ENCODE peak calls at places on chromosome 20, in ten cellular contexts. V is upper lobe of right lung, W is neural progenitor cell, M is Panc1, Z is heart right ventricle, G is gastrocnemius medialis, P is heart left ventricle, I is left lung, H is body of pancreas, K is neuronal stem cell. U is an unnamed sample. For H3K4me1, the result is how much of the 10 kb centered on the place peaks cover.

GRCh38 chr20:24773751-24774201 is 175.3 kb upstream of the CST7 start:
- DNase-seq in V (no peak), W (no peak), M (no peak), Z (no peak), G (no peak), P (no peak), I (peak), H (no peak), K (no peak), U (peak)

GRCh38 chr20:5658897-5659296 is 91.3 kb upstream of the SHLD1 start:
- DNase-seq in V (no peak), W (no peak), M (no peak), Z (peak), G (peak), P (peak), I (peak), H (peak), K (peak), U (peak)

GRCh38 chr20:57392512-57393271 is 1.5 kb downstream of the RBM38 start:
- DNase-seq in V (peak), W (no peak), M (no peak), Z (peak), G (peak), P (peak), I (peak), H (peak), K (no peak), U (peak)

GRCh38 chr20:54726687-54727086 is 251.3 kb downstream of the DOK5 start:
- DNase-seq in V (no peak), W (no peak), M (no peak), Z (no peak), G (no peak), P (no peak), I (no peak), H (peak), K (no peak), U (no peak)

GRCh38 chr20:31693987-31694661 is 28.5 kb downstream of the BCL2L1 start:
- DNase-seq in V (no peak), W (peak), M (no peak), Z (no peak), G (no peak), P (no peak), I (no peak), H (no peak), K (no peak), U (no peak)

GRCh38 chr20:55211481-55211880 is 736.1 kb downstream of the DOK5 start:
- DNase-seq in V (no peak), W (no peak), M (no peak), Z (no peak), G (no peak), P (no peak), I (no peak), H (no peak), K (no peak), U (no peak)

GRCh38 chr20:36908603-36909002 is 32.7 kb downstream of the TLDC2 start:
- DNase-seq in V (no peak), W (no peak), M (no peak), Z (no peak), G (no peak), P (no peak), I (no peak), H (no peak), K (no peak), U (no peak)

GRCh38 chr20:62622877-62623487 is 19.3 kb upstream of the SLCO4A1 start:
- DNase-seq in V (no peak), W (no peak), M (no peak), Z (no peak), G (no peak), P (no peak), I (no peak), H (no peak), K (no peak), U (no peak)

GRCh38 chr20:23652371-23652770 is 14.6 kb upstream of the CST3 start:
- DNase-seq in V (no peak), W (no peak), M (no peak), Z (no peak), G (no peak), P (no peak), I (no peak), H (no peak), K (no peak), U (no peak)

GRCh38 chr20:40893610-40894242 is 134.9 kb upstream of the TOP1 start:
- DNase-seq in V (no peak), W (no peak), M (no peak), Z (no peak), G (no peak), P (no peak), I (no peak), H (peak), K (no peak), U (no peak)

GRCh38 chr20:37392441-37393195 is 46.7 kb downstream of the SRC start:
- DNase-seq in V (no peak), W (peak), M (no peak), Z (no peak), G (no peak), P (no peak), I (no peak), H (no peak), K (no peak), U (no peak)

GRCh38 chr20:57426156-57426769 is 35.1 kb downstream of the RBM38 start:
- DNase-seq in V (no peak), W (no peak), M (no peak), Z (no peak), G (no peak), P (no peak), I (no peak), H (no peak), K (no peak), U (no peak)

GRCh38 chr20:20606881-20607280 is 105.6 kb downstream of the RALGAPA2 start:
- DNase-seq in V (no peak), W (no peak), M (no peak), Z (no peak), G (no peak), P (no peak), I (no peak), H (no peak), K (no peak), U (no peak)

GRCh38 chr20:6483727-6484126 is 283.8 kb upstream of the BMP2 start:
- DNase-seq in V (no peak), W (no peak), M (no peak), Z (no peak), G (no peak), P (no peak), I (no peak), H (no peak), K (no peak), U (no peak)

GRCh38 chr20:23231561-23232218 is 118.9 kb upstream of the NXT1 start:
- DNase-seq in V (no peak), W (no peak), M (no peak), Z (no peak), G (no peak), P (no peak), I (no peak), H (no peak), K (no peak), U (no peak)

GRCh38 chr20:36817496-36817895 is 43.9 kb upstream of the DSN1 start:
- DNase-seq in V (no peak), W (no peak), M (no peak), Z (no peak), G (no peak), P (no peak), I (no peak), H (no peak), K (no peak), U (no peak)

GRCh38 chr20:62765432-62766070 is 30.7 kb upstream of the MRGBP start:
- DNase-seq in V (no peak), W (no peak), M (no peak), Z (no peak), G (no peak), P (no peak), I (no peak), H (no peak), K (no peak), U (no peak)

GRCh38 chr20:17557675-17558006 is 12.2 kb upstream of the DSTN start:
- DNase-seq in V (no peak), W (no peak), M (no peak), Z (no peak), G (no peak), P (no peak), I (no peak), H (peak), K (no peak), U (no peak)

GRCh38 chr20:21289651-21290050 is 13.5 kb upstream of the XRN2 start:
- DNase-seq in V (no peak), W (no peak), M (no peak), Z (no peak), G (no peak), P (no peak), I (no peak), H (no peak), K (no peak), U (no peak)

GRCh38 chr20:24064915-24065314 is 76.3 kb upstream of the GGTLC1 start:
- DNase-seq in V (no peak), W (no peak), M (no peak), Z (no peak), G (no peak), P (no peak), I (no peak), H (no peak), K (no peak), U (no peak)

GRCh38 chr20:7094438-7094997 is 327.0 kb downstream of the BMP2 start:
- DNase-seq in V (no peak), W (peak), M (no peak), Z (peak), G (no peak), P (no peak), I (no peak), H (peak), K (peak), U (no peak)

GRCh38 chr20:37314617-37315292 is 25.3 kb downstream of the MANBAL start:
- DNase-seq in V (no peak), W (no peak), M (no peak), Z (peak), G (no peak), P (no peak), I (peak), H (peak), K (no peak), U (peak)

GRCh38 chr20:32195581-32195980 is 12.0 kb downstream of the PLAGL2 start:
- DNase-seq in V (no peak), W (no peak), M (no peak), Z (no peak), G (no peak), P (no peak), I (no peak), H (peak), K (no peak), U (no peak)

GRCh38 chr20:39342463-39342862 is 380.3 kb downstream of the DHX35 start:
- DNase-seq in V (no peak), W (no peak), M (no peak), Z (no peak), G (no peak), P (no peak), I (no peak), H (no peak), K (no peak), U (no peak)

GRCh38 chr20:38076548-38076947 is 43.0 kb downstream of the RPRD1B start:
- DNase-seq in V (no peak), W (no peak), M (no peak), Z (no peak), G (no peak), P (no peak), I (no peak), H (no peak), K (no peak), U (no peak)

GRCh38 chr20:48686238-48687096 is 141.3 kb downstream of the PREX1 start:
- DNase-seq in V (no peak), W (peak), M (no peak), Z (peak), G (peak), P (peak), I (no peak), H (no peak), K (no peak), U (no peak)

GRCh38 chr20:24066075-24066700 is 77.6 kb upstream of the GGTLC1 start:
- DNase-seq in V (no peak), W (no peak), M (no peak), Z (no peak), G (no peak), P (no peak), I (no peak), H (no peak), K (no peak), U (no peak)

GRCh38 chr20:364905-365794 is 15.4 kb upstream of the TRIB3 start:
- DNase-seq in V (no peak), W (no peak), M (no peak), Z (no peak), G (no peak), P (no peak), I (no peak), H (no peak), K (no peak), U (no peak)

GRCh38 chr20:59403261-59403961 is 103.0 kb downstream of the EDN3 start:
- DNase-seq in V (peak), W (peak), M (no peak), Z (peak), G (no peak), P (peak), I (peak), H (peak), K (peak), U (peak)

GRCh38 chr20:9978395-9979004 is 56.3 kb upstream of the ANKEF1 start:
- DNase-seq in V (no peak), W (peak), M (peak), Z (no peak), G (peak), P (peak), I (no peak), H (peak), K (peak), U (peak)

GRCh38 chr20:1995531-1996310 is 1.9 kb upstream of the PDYN start:
- DNase-seq in V (no peak), W (no peak), M (no peak), Z (no peak), G (no peak), P (no peak), I (no peak), H (no peak), K (no peak), U (no peak)

GRCh38 chr20:15220778-15221565 is 883.6 kb upstream of the FLRT3 start:
- DNase-seq in V (no peak), W (peak), M (no peak), Z (no peak), G (no peak), P (no peak), I (no peak), H (no peak), K (no peak), U (no peak)

GRCh38 chr20:8424986-8425385 is 292.9 kb downstream of the PLCB1 start:
- DNase-seq in V (no peak), W (no peak), M (no peak), Z (no peak), G (no peak), P (no peak), I (no peak), H (no peak), K (no peak), U (no peak)

GRCh38 chr20:58349586-58349985 is 39.4 kb upstream of the VAPB start:
- DNase-seq in V (no peak), W (no peak), M (no peak), Z (no peak), G (no peak), P (no peak), I (no peak), H (no peak), K (no peak), U (no peak)

DNA sequence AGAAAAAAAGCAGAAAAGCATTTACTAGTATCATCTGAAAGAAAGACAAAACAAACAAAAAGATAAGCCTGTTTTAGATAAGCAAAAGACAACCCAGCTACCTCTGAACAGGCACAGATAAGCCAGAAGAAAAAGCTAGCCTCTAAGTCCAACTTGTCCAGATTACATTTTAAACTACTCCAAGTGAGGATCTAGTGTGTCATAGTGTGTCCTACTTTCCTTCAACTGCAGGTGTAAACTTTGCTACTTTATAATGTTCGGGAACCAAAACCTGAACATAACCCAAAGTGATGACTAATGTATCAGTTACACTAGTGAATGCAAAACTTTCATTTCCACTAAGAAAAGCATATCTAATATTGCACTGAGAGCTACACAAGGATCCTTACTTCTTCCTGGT is 19.5 kb downstream of the ADNP start:
- DNase-seq in V (no peak), W (no peak), M (no peak), Z (no peak), G (no peak), P (no peak), I (no peak), H (no peak), K (no peak), U (no peak)
- H3K4me1 ChIP-seq in V (under half), W (under half), M (under half), Z (half or more), G (under half), P (half or more), I (half or more), H (under half), K (under half), U (under half)

GRCh38 chr20:33882018-33882417 is 70.9 kb downstream of the CHMP4B start:
- DNase-seq in V (no peak), W (no peak), M (no peak), Z (no peak), G (no peak), P (no peak), I (no peak), H (no peak), K (no peak), U (no peak)
- H3K4me1 ChIP-seq in V (under half), W (under half), M (under half), Z (under half), G (under half), P (under half), I (under half), H (under half), K (under half), U (under half)

DNA sequence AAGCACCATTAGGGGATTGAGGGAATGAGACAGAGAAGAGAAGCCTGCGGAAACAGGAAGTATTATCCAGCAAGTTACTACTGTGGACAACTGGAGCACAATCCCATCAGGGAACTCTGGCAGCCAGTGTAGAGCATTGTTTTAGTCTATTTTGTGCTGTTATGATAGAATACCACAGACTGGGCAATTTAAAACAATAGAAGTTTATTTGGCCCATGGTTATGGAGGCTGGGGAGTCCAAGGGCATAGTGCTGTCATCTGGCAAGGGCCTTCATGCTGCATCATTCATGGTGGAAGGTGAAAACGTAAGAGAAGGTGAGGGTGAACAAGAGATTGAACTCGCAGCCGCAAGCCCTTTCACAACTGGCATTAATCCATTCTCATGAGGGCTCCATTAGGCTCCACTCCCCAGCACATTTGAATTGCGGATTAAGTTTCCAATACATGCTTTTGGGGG is 43.5 kb upstream of the SLC9A8 start:
- DNase-seq in V (no peak), W (no peak), M (no peak), Z (no peak), G (no peak), P (no peak), I (no peak), H (no peak), K (no peak), U (no peak)
- H3K4me1 ChIP-seq in V (half or more), W (under half), M (under half), Z (half or more), G (under half), P (half or more), I (half or more), H (under half), K (under half), U (under half)

DNA sequence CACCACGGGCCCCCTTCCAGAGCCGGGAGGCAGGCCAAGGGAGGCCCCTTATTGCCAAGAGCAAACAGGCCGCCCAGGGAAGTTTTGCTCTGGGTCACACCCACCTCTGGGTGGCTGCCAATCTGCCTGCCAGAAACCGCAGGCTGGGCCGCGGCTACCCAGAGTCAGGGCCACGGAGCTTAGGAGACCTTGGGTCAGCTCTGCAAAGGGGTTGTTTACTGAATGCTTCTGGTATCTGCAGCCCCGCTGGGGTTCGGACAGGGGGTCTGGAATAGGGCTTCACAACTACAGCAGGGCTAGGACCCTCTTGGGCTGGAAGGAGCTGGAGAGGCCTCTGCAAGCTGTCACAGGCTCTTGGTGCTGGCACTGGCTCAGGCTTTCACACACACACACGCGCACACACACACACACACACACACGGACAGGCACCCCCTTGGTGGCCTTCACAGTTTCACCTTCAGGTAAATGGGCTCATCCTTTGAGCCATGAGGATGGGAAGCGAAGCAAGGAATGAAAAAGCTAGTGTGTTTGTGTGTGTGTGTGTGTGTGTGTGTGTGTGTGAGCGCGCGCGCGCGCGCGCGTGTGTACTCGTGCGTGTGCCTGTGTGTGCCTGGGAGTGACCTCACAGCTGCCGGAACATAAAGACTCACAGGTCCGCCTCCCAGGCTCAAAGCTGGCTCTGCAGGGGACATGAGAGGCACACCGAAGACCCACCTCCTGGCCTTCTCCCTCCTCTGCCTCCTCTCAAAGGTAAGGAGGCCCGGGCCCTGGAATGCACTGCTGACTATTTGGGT is at the start of gene CCN5:
- DNase-seq in V (peak), W (no peak), M (peak), Z (peak), G (peak), P (peak), I (peak), H (peak), K (no peak), U (peak)
- H3K4me1 ChIP-seq in V (under half), W (under half), M (half or more), Z (under half), G (under half), P (under half), I (under half), H (under half), K (under half), U (under half)

GRCh38 chr20:35661013-35661412 is 3.7 kb downstream of the CPNE1 start:
- DNase-seq in V (no peak), W (no peak), M (no peak), Z (no peak), G (no peak), P (no peak), I (no peak), H (no peak), K (no peak), U (no peak)
- H3K4me1 ChIP-seq in V (half or more), W (under half), M (under half), Z (half or more), G (half or more), P (half or more), I (half or more), H (half or more), K (under half), U (under half)

DNA sequence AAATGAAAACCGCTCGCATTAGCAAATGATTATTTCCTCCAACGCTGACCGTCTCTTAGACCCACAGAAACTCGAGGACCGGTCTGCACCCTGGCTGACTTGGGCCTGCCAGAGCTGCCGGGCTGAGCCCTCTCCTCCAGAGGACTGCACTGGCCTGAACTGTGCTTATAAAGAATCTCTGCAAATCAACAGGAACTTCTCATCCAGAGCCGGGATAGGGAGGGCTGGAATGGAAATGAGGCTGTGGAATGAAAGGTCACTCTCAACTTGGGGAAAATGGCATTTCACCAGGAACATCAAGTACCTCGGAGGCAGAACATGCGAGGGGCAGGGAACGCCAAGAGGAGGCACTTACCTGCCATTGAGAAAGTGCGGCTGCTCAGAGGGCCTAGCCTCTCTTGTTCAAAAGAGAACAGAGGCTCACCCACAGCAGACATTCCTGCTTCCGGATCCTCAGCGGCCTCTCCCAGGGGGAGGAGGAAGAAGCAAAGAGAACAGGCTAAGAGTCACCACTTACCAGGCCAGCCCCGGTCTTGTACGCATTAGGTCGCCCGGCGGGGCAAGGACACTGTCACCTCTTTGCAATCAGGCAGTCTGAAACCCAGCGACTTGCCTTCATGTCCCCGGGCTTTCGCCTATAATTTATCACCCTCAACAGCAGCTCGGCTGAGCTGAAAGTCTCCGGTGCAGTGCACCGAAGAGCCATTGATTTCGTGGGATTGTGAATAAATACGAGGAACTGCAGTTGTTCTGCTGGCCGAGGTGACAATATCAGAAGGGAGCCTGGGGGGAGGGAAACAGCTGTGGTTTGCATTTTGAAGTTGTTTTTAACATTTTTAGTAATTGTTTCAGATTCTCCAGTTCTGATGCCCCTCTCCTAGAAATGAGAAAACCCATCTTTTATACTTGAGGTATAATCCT is 37.6 kb downstream of the ZMYND8 start:
- DNase-seq in V (peak), W (peak), M (no peak), Z (peak), G (peak), P (peak), I (peak), H (peak), K (no peak), U (peak)
- H3K4me1 ChIP-seq in V (half or more), W (half or more), M (half or more), Z (half or more), G (half or more), P (half or more), I (half or more), H (half or more), K (under half), U (under half)

U was measured in ovary.